ENCODE peak calls at places on chromosomes 3 and 15, in seven cellular contexts. X, R, L, B, H, A and C are unnamed samples.

GRCh38 chr15:69092159-69092558 is 68.3 kb upstream of the GLCE start:
- DNase-seq in L (peak), X (no peak), B (peak), R (peak), A (peak), H (no peak), C (no peak)

GRCh38 chr3:128133273-128133883 is 9.8 kb upstream of the RUVBL1 start:
- DNase-seq in H (peak), A (peak), X (peak), L (peak), B (peak), R (peak), C (peak)

GRCh38 chr3:71887256-71887655 is 102.3 kb upstream of the PROK2 start:
- DNase-seq in R (no peak), A (no peak), B (no peak), L (no peak), H (no peak), X (no peak), C (no peak)

GRCh38 chr3:70822777-70823176 is 510.3 kb upstream of the MDFIC2 start:
- DNase-seq in H (no peak), L (no peak), R (no peak), B (no peak), X (no peak), A (no peak), C (no peak)

GRCh38 chr15:63156708-63157065 is 590 bp downstream of the RPS27L start:
- DNase-seq in A (peak), H (peak), R (peak), B (peak), X (no peak), L (peak), C (peak)

GRCh38 chr3:38603731-38604131 is 45.8 kb downstream of the SCN5A start:
- DNase-seq in H (no peak), B (no peak), L (no peak), R (no peak), A (no peak), X (no peak), C (no peak)

GRCh38 chr3:139226731-139227130 is 117.1 kb upstream of the MRPS22 start:
- DNase-seq in X (no peak), R (peak), L (no peak), B (no peak), H (no peak), A (peak), C (no peak)

GRCh38 chr3:126287536-126288181 is 69.5 kb downstream of the KLF15 start:
- DNase-seq in H (no peak), A (peak), R (peak), L (peak), B (peak), X (peak), C (no peak)

GRCh38 chr3:119099785-119100184 is 46.2 kb upstream of the TEX55 start:
- DNase-seq in X (no peak), R (no peak), L (no peak), B (no peak), A (no peak), H (no peak), C (no peak)

GRCh38 chr15:52783191-52783829 is 6.8 kb downstream of the ONECUT1 start:
- DNase-seq in L (no peak), A (no peak), H (no peak), B (peak), X (peak), R (no peak), C (no peak)

GRCh38 chr3:134652409-134652831 is 1.6 kb upstream of the KY start:
- DNase-seq in L (peak), A (no peak), X (no peak), R (peak), H (no peak), B (no peak), C (no peak)

GRCh38 chr3:181017690-181018089 is 28.2 kb upstream of the DNAJC19 start:
- DNase-seq in A (peak), X (no peak), R (no peak), L (no peak), H (no peak), B (no peak), C (no peak)

GRCh38 chr3:120855665-120856437 is 52.2 kb upstream of the STXBP5L start:
- DNase-seq in X (no peak), A (peak), L (peak), B (no peak), H (no peak), R (peak), C (no peak)

GRCh38 chr3:3798641-3799113 is 554 bp upstream of the LRRN1 start:
- DNase-seq in B (no peak), R (no peak), X (peak), L (peak), A (peak), H (no peak), C (peak)

GRCh38 chr15:42150246-42150970 is 6.0 kb downstream of the PLA2G4F start:
- DNase-seq in A (no peak), R (no peak), H (no peak), B (no peak), L (no peak), X (no peak), C (no peak)

GRCh38 chr3:118277803-118278202 is 756.8 kb downstream of the IGSF11 start:
- DNase-seq in X (no peak), H (no peak), R (no peak), B (no peak), L (no peak), A (no peak), C (no peak)

GRCh38 chr15:83365370-83365938 is 81.0 kb upstream of the BNC1 start:
- DNase-seq in H (no peak), R (peak), L (peak), B (peak), A (peak), X (peak), C (peak)

GRCh38 chr3:163692484-163692883 is 1385.8 kb downstream of the SI start:
- DNase-seq in B (no peak), L (no peak), X (no peak), H (no peak), A (no peak), R (no peak), C (no peak)

GRCh38 chr3:71753716-71754609 is at the start of gene GPR27:
- DNase-seq in H (no peak), L (peak), B (peak), A (peak), R (peak), X (peak), C (no peak)

GRCh38 chr3:96576935-96577334 is 237.5 kb upstream of the EPHA6 start:
- DNase-seq in B (no peak), X (no peak), A (no peak), R (no peak), H (no peak), L (no peak), C (no peak)

GRCh38 chr3:12541625-12542024 is 3.7 kb downstream of the MKRN2OS start:
- DNase-seq in B (no peak), L (no peak), R (peak), H (no peak), X (no peak), A (no peak), C (no peak)

GRCh38 chr15:53675832-53676231 is 83.6 kb downstream of the WDR72 start:
- DNase-seq in X (no peak), A (no peak), L (no peak), R (no peak), H (no peak), B (no peak), C (no peak)